ENCODE peak calls at places on chromosome X, in five cellular contexts. W is activated CD8-positive, alpha-beta memory T cell treated with anti-CD3 and anti-CD28 coated beads for 1 hour; I is right cardiac atrium; H is EH; L is Calu3. V is an unnamed sample.

GRCh38 chrX:100642296-100642695 is 1.7 kb upstream of the SRPX2 start:
- DNase-seq in W (no peak), I (no peak), H (no peak), L (peak; percentile 35), V (no peak)

GRCh38 chrX:120406638-120407037 is 44.7 kb downstream of the ATP1B4 start:
- DNase-seq in W (no peak), I (no peak), H (no peak), L (no peak), V (no peak)

GRCh38 chrX:9340619-9341304 is 124.1 kb upstream of the TBL1X start:
- DNase-seq in W (no peak), I (peak; percentile 18), H (peak; percentile 80), L (no peak), V (peak; percentile 22)

GRCh38 chrX:29295987-29296680 is 708.9 kb downstream of the IL1RAPL1 start:
- DNase-seq in W (no peak), I (no peak), H (peak; percentile 15), L (no peak), V (no peak)

GRCh38 chrX:68163446-68163845 is 269.8 kb downstream of the OPHN1 start:
- DNase-seq in W (no peak), I (no peak), H (peak; percentile 47), L (no peak), V (no peak)

GRCh38 chrX:155888139-155888538 is 7.0 kb downstream of the VAMP7 start:
- DNase-seq in W (no peak), I (no peak), H (peak; percentile 80), L (peak; percentile 3), V (no peak)

GRCh38 chrX:149491812-149492211 is 13.3 kb downstream of the IDS start:
- DNase-seq in W (no peak), I (no peak), H (no peak), L (no peak), V (no peak)

GRCh38 chrX:153924149-153924861 is 1.8 kb downstream of the ARHGAP4 start:
- DNase-seq in W (no peak), I (peak; percentile 60), H (peak; percentile 64), L (no peak), V (peak; percentile 67)

GRCh38 chrX:47169726-47170515 is 23.7 kb upstream of the UBA1 start:
- DNase-seq in W (no peak), I (peak; percentile 55), H (peak; percentile 11), L (no peak), V (peak; percentile 65)

GRCh38 chrX:103475381-103475780 is 43.9 kb downstream of the RAB40A start:
- DNase-seq in W (no peak), I (no peak), H (no peak), L (no peak), V (no peak)

GRCh38 chrX:74606799-74607198 is 7.6 kb downstream of the RLIM start:
- DNase-seq in W (no peak), I (no peak), H (no peak), L (no peak), V (no peak)

GRCh38 chrX:134969726-134970125 is 21.1 kb upstream of the SMIM10 start:
- DNase-seq in W (no peak), I (no peak), H (peak; percentile 33), L (no peak), V (no peak)

GRCh38 chrX:72141372-72142004 is 9.8 kb upstream of the RTL5 start:
- DNase-seq in W (no peak), I (no peak), H (no peak), L (no peak), V (no peak)

GRCh38 chrX:143664302-143664701 is 28.4 kb upstream of the SLITRK4 start:
- DNase-seq in W (no peak), I (no peak), H (peak; percentile 1), L (no peak), V (no peak)

GRCh38 chrX:107747596-107748161 is 27.9 kb downstream of the TSC22D3 start:
- DNase-seq in W (no peak), I (no peak), H (peak; percentile 69), L (peak; percentile 9), V (no peak)

GRCh38 chrX:136766785-136767103 is 14.0 kb downstream of the ARHGEF6 start:
- DNase-seq in W (no peak), I (no peak), H (no peak), L (no peak), V (peak; percentile 19)

GRCh38 chrX:123959281-123960063 is 2.0 kb upstream of the STAG2 start:
- DNase-seq in W (no peak), I (peak; percentile 61), H (peak; percentile 43), L (peak; percentile 28), V (peak; percentile 58)

GRCh38 chrX:115968436-115969252 is 201.9 kb upstream of the AGTR2 start:
- DNase-seq in W (no peak), I (peak; percentile 76), H (no peak), L (peak; percentile 63), V (peak; percentile 69)

GRCh38 chrX:149504226-149504914 is 736 bp downstream of the IDS start:
- DNase-seq in W (no peak), I (no peak), H (no peak), L (peak; percentile 37), V (no peak)

GRCh38 chrX:115713465-115713864 is 152.5 kb downstream of the PLS3 start:
- DNase-seq in W (no peak), I (no peak), H (no peak), L (no peak), V (no peak)

GRCh38 chrX:119692241-119693031 is 532 bp downstream of the SEPTIN6 start:
- DNase-seq in W (peak; percentile 35), I (peak; percentile 58), H (peak; percentile 52), L (peak; percentile 21), V (peak; percentile 27)

GRCh38 chrX:54181196-54181953 is 1.7 kb downstream of the FAM120C start:
- DNase-seq in W (no peak), I (no peak), H (peak; percentile 18), L (no peak), V (no peak)

GRCh38 chrX:2483398-2483797 is 17.4 kb downstream of the DHRSX start:
- DNase-seq in W (no peak), I (no peak), H (no peak), L (no peak), V (no peak)

GRCh38 chrX:121356139-121356849 is 308.9 kb downstream of the GLUD2 start:
- DNase-seq in W (no peak), I (no peak), H (no peak), L (no peak), V (no peak)

GRCh38 chrX:148333989-148334388 is 166.4 kb upstream of the AFF2 start:
- DNase-seq in W (no peak), I (no peak), H (no peak), L (no peak), V (no peak)

GRCh38 chrX:100609591-100609990 is 24.9 kb downstream of the TNMD start:
- DNase-seq in W (no peak), I (no peak), H (no peak), L (no peak), V (no peak)

GRCh38 chrX:141405486-141405877 is 163.2 kb upstream of the SPANXC start:
- DNase-seq in W (no peak), I (no peak), H (no peak), L (no peak), V (no peak)

GRCh38 chrX:138287200-138287865 is 424.2 kb downstream of the FGF13 start:
- DNase-seq in W (no peak), I (no peak), H (no peak), L (no peak), V (peak; percentile 11)

GRCh38 chrX:14056201-14056600 is 26.5 kb upstream of the GEMIN8 start:
- DNase-seq in W (no peak), I (no peak), H (peak; percentile 38), L (no peak), V (no peak)

GRCh38 chrX:39112143-39112542 is 310.9 kb downstream of the MID1IP1 start:
- DNase-seq in W (no peak), I (no peak), H (peak; percentile 0), L (no peak), V (no peak)

GRCh38 chrX:103513476-103514108 is 5.7 kb downstream of the RAB40A start:
- DNase-seq in W (no peak), I (no peak), H (no peak), L (no peak), V (no peak)

GRCh38 chrX:65576160-65576559 is 41.6 kb upstream of the LAS1L start:
- DNase-seq in W (no peak), I (no peak), H (no peak), L (no peak), V (no peak)

GRCh38 chrX:10231461-10231860 is 74.7 kb downstream of the CLCN4 start:
- DNase-seq in W (no peak), I (no peak), H (no peak), L (no peak), V (no peak)

GRCh38 chrX:47514553-47515235 is 31.7 kb upstream of the ZNF41 start:
- DNase-seq in W (no peak), I (no peak), H (peak; percentile 78), L (no peak), V (no peak)

GRCh38 chrX:85244411-85245210 is 820 bp downstream of the ZNF711 start:
- DNase-seq in W (no peak), I (peak; percentile 13), H (peak; percentile 15), L (peak; percentile 3), V (peak; percentile 16)

GRCh38 chrX:154490021-154490413 is 412 bp downstream of the SLC10A3 start:
- DNase-seq in W (no peak), I (peak; percentile 33), H (peak; percentile 70), L (no peak), V (peak; percentile 20)

GRCh38 chrX:152061557-152061956 is 76.8 kb downstream of the MAGEA10 start:
- DNase-seq in W (no peak), I (no peak), H (no peak), L (no peak), V (no peak)

GRCh38 chrX:15797707-15798106 is 7.4 kb downstream of the ZRSR2 start:
- DNase-seq in W (no peak), I (no peak), H (no peak), L (no peak), V (no peak)

GRCh38 chrX:17355976-17356375 is 19.0 kb upstream of the NHS start:
- DNase-seq in W (no peak), I (no peak), H (no peak), L (no peak), V (no peak)